ENCODE peak calls at places on chromosomes 3 and 15, in four cellular contexts. G is NCI-H1417, Q is left colon, A is adrenal gland. Z is an unnamed sample.

GRCh38 chr3:12383218-12383617 is 94.3 kb downstream of the PPARG start:
- DNase-seq in G (no peak), Q (no peak), A (no peak), Z (no peak)

GRCh38 chr3:149879872-149880271 is 66.9 kb downstream of the RNF13 start:
- DNase-seq in G (peak), A (peak), Q (peak), Z (peak)

GRCh38 chr3:154229217-154229590 is 95.1 kb downstream of the DHX36 start:
- DNase-seq in G (no peak), Q (no peak), A (no peak), Z (no peak)

GRCh38 chr3:114496021-114496434 is 202.2 kb downstream of the TIGIT start:
- DNase-seq in A (no peak), Q (no peak), G (no peak), Z (peak)

GRCh38 chr3:113698891-113699465 is 2.5 kb upstream of the USF3 start:
- DNase-seq in Q (peak), A (no peak), G (no peak), Z (peak)

GRCh38 chr3:48466386-48467109 is 20.0 kb downstream of the ATRIP start:
- DNase-seq in Q (peak), G (peak), A (peak), Z (no peak)

GRCh38 chr3:151226088-151226563 is 23.1 kb upstream of the GPR171 start:
- DNase-seq in G (peak), Q (no peak), A (no peak), Z (peak)

GRCh38 chr3:101690972-101691371 is 4.5 kb upstream of the RPL24 start:
- DNase-seq in G (no peak), Q (no peak), A (no peak), Z (no peak)

GRCh38 chr15:80931721-80932609 is 57.7 kb downstream of the MESD start:
- DNase-seq in G (no peak), Q (no peak), A (no peak), Z (peak)

GRCh38 chr3:492586-493296 is 296.2 kb downstream of the CHL1 start:
- DNase-seq in A (no peak), Q (no peak), G (no peak), Z (no peak)

Z was measured in fibroblast of gingiva.